ENCODE peak calls at places on chromosome 11, in seven cellular contexts. One of them, this sample, is unnamed.

GRCh38 chr11:86666193-86666592 is 6.2 kb downstream of the ME3 start:
- DNase-seq in lower lobe of right lung: no peak
- DNase-seq in lower leg skin: no peak
- DNase-seq in body of pancreas: no peak
- DNase-seq in AG04449: no peak
- DNase-seq in psoas muscle: no peak
- DNase-seq in brain microvascular endothelial cell: no peak
- DNase-seq in this sample: no peak

GRCh38 chr11:86484164-86484794 is 109.6 kb downstream of the CCDC81 start:
- DNase-seq in lower lobe of right lung: no peak
- DNase-seq in lower leg skin: peak
- DNase-seq in body of pancreas: no peak
- DNase-seq in AG04449: peak
- DNase-seq in psoas muscle: peak
- DNase-seq in brain microvascular endothelial cell: peak
- DNase-seq in this sample: peak

GRCh38 chr11:33690290-33691050 is 10.2 kb downstream of the C11orf91 start:
- DNase-seq in lower lobe of right lung: no peak
- DNase-seq in lower leg skin: peak
- DNase-seq in body of pancreas: peak
- DNase-seq in AG04449: peak
- DNase-seq in psoas muscle: peak
- DNase-seq in brain microvascular endothelial cell: peak
- DNase-seq in this sample: peak

GRCh38 chr11:23897453-23898289 is 599.2 kb upstream of the LUZP2 start:
- DNase-seq in lower lobe of right lung: no peak
- DNase-seq in lower leg skin: no peak
- DNase-seq in body of pancreas: no peak
- DNase-seq in AG04449: peak
- DNase-seq in psoas muscle: no peak
- DNase-seq in brain microvascular endothelial cell: peak
- DNase-seq in this sample: peak

GRCh38 chr11:125465701-125466100 is 30.4 kb downstream of the FEZ1 start:
- DNase-seq in lower lobe of right lung: no peak
- DNase-seq in lower leg skin: no peak
- DNase-seq in body of pancreas: no peak
- DNase-seq in AG04449: no peak
- DNase-seq in psoas muscle: no peak
- DNase-seq in brain microvascular endothelial cell: no peak
- DNase-seq in this sample: no peak

GRCh38 chr11:118870396-118871343 is 13.0 kb upstream of the CXCR5 start:
- DNase-seq in lower lobe of right lung: no peak
- DNase-seq in lower leg skin: no peak
- DNase-seq in body of pancreas: peak
- DNase-seq in AG04449: no peak
- DNase-seq in psoas muscle: no peak
- DNase-seq in brain microvascular endothelial cell: no peak
- DNase-seq in this sample: no peak

GRCh38 chr11:66277475-66278391 is at the start of gene CNIH2:
- DNase-seq in lower lobe of right lung: no peak
- DNase-seq in lower leg skin: no peak
- DNase-seq in body of pancreas: no peak
- DNase-seq in AG04449: no peak
- DNase-seq in psoas muscle: peak
- DNase-seq in brain microvascular endothelial cell: no peak
- DNase-seq in this sample: no peak

GRCh38 chr11:19160839-19161238 is 40.9 kb downstream of the CSRP3 start:
- DNase-seq in lower lobe of right lung: no peak
- DNase-seq in lower leg skin: no peak
- DNase-seq in body of pancreas: no peak
- DNase-seq in AG04449: no peak
- DNase-seq in psoas muscle: no peak
- DNase-seq in brain microvascular endothelial cell: no peak
- DNase-seq in this sample: no peak

GRCh38 chr11:70913715-70914231 is 338.6 kb downstream of the SHANK2 start:
- DNase-seq in lower lobe of right lung: peak
- DNase-seq in lower leg skin: no peak
- DNase-seq in body of pancreas: no peak
- DNase-seq in AG04449: no peak
- DNase-seq in psoas muscle: no peak
- DNase-seq in brain microvascular endothelial cell: no peak
- DNase-seq in this sample: no peak

GRCh38 chr11:57935402-57936049 is 88.2 kb upstream of the OR9Q1 start:
- DNase-seq in lower lobe of right lung: no peak
- DNase-seq in lower leg skin: no peak
- DNase-seq in body of pancreas: no peak
- DNase-seq in AG04449: no peak
- DNase-seq in psoas muscle: no peak
- DNase-seq in brain microvascular endothelial cell: no peak
- DNase-seq in this sample: no peak

GRCh38 chr11:76369406-76369805 is 11.5 kb downstream of the THAP12 start:
- DNase-seq in lower lobe of right lung: no peak
- DNase-seq in lower leg skin: no peak
- DNase-seq in body of pancreas: peak
- DNase-seq in AG04449: no peak
- DNase-seq in psoas muscle: no peak
- DNase-seq in brain microvascular endothelial cell: no peak
- DNase-seq in this sample: no peak

GRCh38 chr11:12066799-12067508 is 43.4 kb upstream of the MICAL2 start:
- DNase-seq in lower lobe of right lung: peak
- DNase-seq in lower leg skin: peak
- DNase-seq in body of pancreas: no peak
- DNase-seq in AG04449: no peak
- DNase-seq in psoas muscle: peak
- DNase-seq in brain microvascular endothelial cell: no peak
- DNase-seq in this sample: no peak

GRCh38 chr11:44079376-44079775 is 13.3 kb downstream of the ACCS start:
- DNase-seq in lower lobe of right lung: no peak
- DNase-seq in lower leg skin: peak
- DNase-seq in body of pancreas: no peak
- DNase-seq in AG04449: no peak
- DNase-seq in psoas muscle: no peak
- DNase-seq in brain microvascular endothelial cell: no peak
- DNase-seq in this sample: no peak

GRCh38 chr11:22761066-22761465 is 68.5 kb downstream of the SVIP start:
- DNase-seq in lower lobe of right lung: no peak
- DNase-seq in lower leg skin: no peak
- DNase-seq in body of pancreas: no peak
- DNase-seq in AG04449: no peak
- DNase-seq in psoas muscle: no peak
- DNase-seq in brain microvascular endothelial cell: no peak
- DNase-seq in this sample: no peak

GRCh38 chr11:114938799-114939198 is 260.5 kb downstream of the NXPE2 start:
- DNase-seq in lower lobe of right lung: no peak
- DNase-seq in lower leg skin: no peak
- DNase-seq in body of pancreas: no peak
- DNase-seq in AG04449: no peak
- DNase-seq in psoas muscle: no peak
- DNase-seq in brain microvascular endothelial cell: no peak
- DNase-seq in this sample: no peak

GRCh38 chr11:70622091-70622490 is 223.8 kb downstream of the CTTN start:
- DNase-seq in lower lobe of right lung: no peak
- DNase-seq in lower leg skin: no peak
- DNase-seq in body of pancreas: no peak
- DNase-seq in AG04449: no peak
- DNase-seq in psoas muscle: no peak
- DNase-seq in brain microvascular endothelial cell: no peak
- DNase-seq in this sample: no peak

GRCh38 chr11:73728000-73728399 is 32.9 kb downstream of the RAB6A start:
- DNase-seq in lower lobe of right lung: no peak
- DNase-seq in lower leg skin: no peak
- DNase-seq in body of pancreas: no peak
- DNase-seq in AG04449: no peak
- DNase-seq in psoas muscle: no peak
- DNase-seq in brain microvascular endothelial cell: no peak
- DNase-seq in this sample: no peak

GRCh38 chr11:36744375-36745168 is 146.5 kb upstream of the RAG2 start:
- DNase-seq in lower lobe of right lung: peak
- DNase-seq in lower leg skin: peak
- DNase-seq in body of pancreas: peak
- DNase-seq in AG04449: no peak
- DNase-seq in psoas muscle: peak
- DNase-seq in brain microvascular endothelial cell: peak
- DNase-seq in this sample: peak

GRCh38 chr11:79189604-79190003 is 251.2 kb downstream of the TENM4 start:
- DNase-seq in lower lobe of right lung: no peak
- DNase-seq in lower leg skin: peak
- DNase-seq in body of pancreas: peak
- DNase-seq in AG04449: no peak
- DNase-seq in psoas muscle: no peak
- DNase-seq in brain microvascular endothelial cell: no peak
- DNase-seq in this sample: no peak

DNA sequence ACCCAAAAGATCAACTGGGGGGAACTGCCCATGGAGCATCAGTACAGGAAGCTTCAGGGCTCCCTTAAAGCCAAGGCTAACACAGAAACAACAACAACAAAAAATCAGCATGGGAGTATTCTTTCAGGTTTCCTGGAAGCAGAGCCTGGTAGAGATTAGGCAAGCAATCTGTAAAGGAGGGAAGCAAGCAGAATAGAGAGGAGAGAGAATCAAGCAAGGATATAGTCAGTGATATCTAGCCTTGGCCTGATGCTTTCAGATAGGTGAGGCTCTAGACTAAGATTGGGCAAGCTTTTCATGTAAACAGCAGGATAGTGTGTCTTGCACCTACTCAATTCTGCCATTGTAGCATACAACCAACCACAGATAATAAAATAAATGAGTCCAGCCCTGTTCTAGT is 44.4 kb upstream of the FAT3 start:
- DNase-seq in lower lobe of right lung: no peak
- DNase-seq in lower leg skin: no peak
- DNase-seq in body of pancreas: no peak
- DNase-seq in AG04449: no peak
- DNase-seq in psoas muscle: no peak
- DNase-seq in brain microvascular endothelial cell: no peak
- DNase-seq in this sample: no peak
- H3K4me3 ChIP-seq in lower lobe of right lung: no peak
- H3K4me3 ChIP-seq in lower leg skin: no peak
- H3K4me3 ChIP-seq in body of pancreas: no peak
- H3K4me3 ChIP-seq in AG04449: no peak
- H3K4me3 ChIP-seq in psoas muscle: no peak
- H3K4me3 ChIP-seq in brain microvascular endothelial cell: no peak
- H3K4me3 ChIP-seq in this sample: no peak

DNA sequence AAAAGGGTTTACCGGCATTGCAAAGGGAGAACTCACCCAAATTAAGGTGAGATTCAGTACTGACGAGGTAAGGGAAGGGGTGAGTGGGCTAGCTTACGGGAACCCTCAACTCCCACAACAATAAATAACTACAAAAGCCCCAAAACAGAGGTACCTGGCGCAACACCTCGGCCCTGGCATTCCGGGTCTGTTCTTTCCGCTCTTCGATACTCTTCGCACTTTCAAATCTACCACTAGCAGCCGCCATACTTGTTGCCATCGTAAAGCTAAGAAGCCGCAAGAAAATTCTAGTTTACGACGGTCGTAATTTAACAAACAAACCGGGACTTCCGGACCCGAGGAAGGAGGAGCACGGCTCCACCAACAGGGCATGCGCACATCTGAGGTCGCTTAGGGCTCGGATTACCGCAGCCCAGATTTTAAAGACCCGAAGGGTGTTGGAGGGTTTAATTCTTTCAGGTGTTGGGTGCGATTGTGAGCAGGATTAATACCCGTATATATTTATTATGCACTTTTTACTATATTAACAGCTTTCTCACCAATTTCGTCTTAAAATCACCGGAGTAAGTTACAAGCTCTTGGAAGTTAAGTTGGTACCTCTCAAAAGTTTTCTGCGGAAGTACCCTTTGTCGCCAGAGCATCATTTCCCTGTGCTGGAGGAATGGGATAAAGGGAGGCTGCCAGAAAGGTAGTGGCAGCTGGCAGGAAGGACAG is at the start of gene CWF19L2:
- DNase-seq in lower lobe of right lung: peak
- DNase-seq in lower leg skin: peak
- DNase-seq in body of pancreas: peak
- DNase-seq in AG04449: peak
- DNase-seq in psoas muscle: peak
- DNase-seq in brain microvascular endothelial cell: peak
- DNase-seq in this sample: peak
- TF ChIP-seq CTCF in lower lobe of right lung: no peak
- TF ChIP-seq CTCF in lower leg skin: no peak
- TF ChIP-seq CTCF in body of pancreas: peak
- TF ChIP-seq CTCF in AG04449: no peak
- TF ChIP-seq CTCF in psoas muscle: no peak
- TF ChIP-seq CTCF in brain microvascular endothelial cell: peak
- TF ChIP-seq CTCF in this sample: no peak

GRCh38 chr11:122756417-122756816 is 81.9 kb upstream of the CRTAM start:
- DNase-seq in lower lobe of right lung: peak
- DNase-seq in lower leg skin: no peak
- DNase-seq in body of pancreas: no peak
- DNase-seq in AG04449: no peak
- DNase-seq in psoas muscle: peak
- DNase-seq in brain microvascular endothelial cell: no peak
- DNase-seq in this sample: no peak
- H3K4me3 ChIP-seq in lower lobe of right lung: no peak
- H3K4me3 ChIP-seq in lower leg skin: no peak
- H3K4me3 ChIP-seq in body of pancreas: no peak
- H3K4me3 ChIP-seq in AG04449: no peak
- H3K4me3 ChIP-seq in psoas muscle: no peak
- H3K4me3 ChIP-seq in brain microvascular endothelial cell: no peak
- H3K4me3 ChIP-seq in this sample: no peak

DNA sequence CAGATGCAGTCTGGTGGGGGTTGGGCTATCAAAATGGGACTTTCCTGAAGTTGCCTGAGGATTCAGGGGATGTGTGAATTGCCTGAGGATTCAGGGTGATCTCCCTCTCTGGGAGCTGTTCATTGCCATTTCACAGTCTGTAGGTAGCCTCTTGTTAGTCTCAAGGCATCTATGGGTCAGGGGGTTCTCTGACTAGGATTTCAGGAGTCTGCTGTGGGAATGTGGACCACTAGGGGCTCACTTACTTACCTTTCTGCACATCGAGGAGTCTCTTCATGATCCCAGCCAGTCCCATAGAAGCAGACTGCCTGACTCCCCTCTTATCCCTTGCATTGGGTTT is 54.0 kb downstream of the KCNQ1OT1 start:
- DNase-seq in lower lobe of right lung: no peak
- DNase-seq in lower leg skin: no peak
- DNase-seq in body of pancreas: no peak
- DNase-seq in AG04449: no peak
- DNase-seq in psoas muscle: no peak
- DNase-seq in brain microvascular endothelial cell: no peak
- DNase-seq in this sample: no peak
- TF ChIP-seq CTCF in lower lobe of right lung: no peak
- TF ChIP-seq CTCF in lower leg skin: no peak
- TF ChIP-seq CTCF in body of pancreas: no peak
- TF ChIP-seq CTCF in AG04449: no peak
- TF ChIP-seq CTCF in psoas muscle: no peak
- TF ChIP-seq CTCF in brain microvascular endothelial cell: no peak
- TF ChIP-seq CTCF in this sample: no peak